ENCODE peak calls at places on chromosome 5, in eight cellular contexts. V, Y, F, O, C, G, R and E are unnamed samples.

GRCh38 chr5:26940981-26941380 is 97.4 kb downstream of the CDH9 start:
- DNase-seq in V (no peak), Y (no peak), F (no peak), O (no peak), C (no peak), G (peak), R (no peak), E (no peak)

GRCh38 chr5:104016650-104017049 is 454.1 kb upstream of the NUDT12 start:
- DNase-seq in V (no peak), Y (no peak), F (peak), O (no peak), C (no peak), G (no peak), R (no peak), E (no peak)

GRCh38 chr5:137376127-137376526 is 123.0 kb downstream of the SPOCK1 start:
- DNase-seq in V (no peak), Y (no peak), F (no peak), O (no peak), C (no peak), G (no peak), R (no peak), E (no peak)

GRCh38 chr5:172871982-172872381 is 37.9 kb downstream of the ERGIC1 start:
- DNase-seq in V (no peak), Y (no peak), F (peak), O (no peak), C (no peak), G (no peak), R (no peak), E (no peak)

GRCh38 chr5:145236127-145236526 is 599.0 kb downstream of the PRELID2 start:
- DNase-seq in V (no peak), Y (no peak), F (no peak), O (no peak), C (no peak), G (no peak), R (no peak), E (no peak)

GRCh38 chr5:9953691-9954090 is 296.0 kb downstream of the ATPSCKMT start:
- DNase-seq in V (no peak), Y (no peak), F (no peak), O (no peak), C (no peak), G (no peak), R (no peak), E (no peak)

GRCh38 chr5:41670854-41671791 is 160.7 kb upstream of the PLCXD3 start:
- DNase-seq in V (no peak), Y (no peak), F (no peak), O (no peak), C (no peak), G (no peak), R (no peak), E (no peak)

GRCh38 chr5:96649938-96650540 is 12.1 kb upstream of the CAST start:
- DNase-seq in V (no peak), Y (no peak), F (no peak), O (no peak), C (no peak), G (no peak), R (no peak), E (no peak)

GRCh38 chr5:126234563-126235195 is 188.5 kb upstream of the GRAMD2B start:
- DNase-seq in V (no peak), Y (no peak), F (peak), O (peak), C (no peak), G (peak), R (no peak), E (no peak)

GRCh38 chr5:74966151-74967050 is 86.0 kb downstream of the GCNT4 start:
- DNase-seq in V (no peak), Y (no peak), F (peak), O (no peak), C (no peak), G (no peak), R (no peak), E (no peak)

GRCh38 chr5:92581690-92582089 is 999.3 kb downstream of the NR2F1-AS1 start:
- DNase-seq in V (no peak), Y (no peak), F (no peak), O (no peak), C (no peak), G (no peak), R (no peak), E (no peak)

GRCh38 chr5:1428107-1428506 is 17.1 kb downstream of the SLC6A3 start:
- DNase-seq in V (no peak), Y (no peak), F (no peak), O (no peak), C (no peak), G (no peak), R (no peak), E (no peak)

GRCh38 chr5:66186108-66186507 is 42.0 kb downstream of the SREK1 start:
- DNase-seq in V (no peak), Y (no peak), F (no peak), O (no peak), C (no peak), G (no peak), R (no peak), E (no peak)